ENCODE peak calls at places on chromosomes 13 and 19, in nine cellular contexts. One of them, this sample, is unnamed.

GRCh38 chr13:79679334-79679733 is 198.4 kb downstream of the NDFIP2 start:
- DNase-seq in PC-3: peak; percentile 76
- DNase-seq in neural crest cell: peak; percentile 71
- DNase-seq in lung: peak; percentile 76
- DNase-seq in omental fat pad: peak; percentile 67
- DNase-seq in choroid plexus epithelial cell: peak; percentile 88
- DNase-seq in nephron progenitor cell: peak; percentile 79
- DNase-seq in AG04449: no peak
- DNase-seq in astrocyte of the spinal cord: peak; percentile 77
- DNase-seq in this sample: peak; percentile 62

GRCh38 chr13:73981595-73981994 is 152.6 kb downstream of the KLF12 start:
- DNase-seq in PC-3: no peak
- DNase-seq in neural crest cell: no peak
- DNase-seq in lung: no peak
- DNase-seq in omental fat pad: no peak
- DNase-seq in choroid plexus epithelial cell: peak; percentile 28
- DNase-seq in nephron progenitor cell: peak; percentile 7
- DNase-seq in AG04449: no peak
- DNase-seq in astrocyte of the spinal cord: peak; percentile 16
- DNase-seq in this sample: no peak

GRCh38 chr13:44230071-44230470 is 143.6 kb upstream of the SERP2 start:
- DNase-seq in PC-3: peak; percentile 20
- DNase-seq in neural crest cell: no peak
- DNase-seq in lung: no peak
- DNase-seq in omental fat pad: no peak
- DNase-seq in choroid plexus epithelial cell: no peak
- DNase-seq in nephron progenitor cell: no peak
- DNase-seq in AG04449: no peak
- DNase-seq in astrocyte of the spinal cord: no peak
- DNase-seq in this sample: no peak

GRCh38 chr19:29624489-29625210 is 18.6 kb downstream of the POP4 start:
- DNase-seq in PC-3: no peak
- DNase-seq in neural crest cell: no peak
- DNase-seq in lung: no peak
- DNase-seq in omental fat pad: no peak
- DNase-seq in choroid plexus epithelial cell: no peak
- DNase-seq in nephron progenitor cell: no peak
- DNase-seq in AG04449: no peak
- DNase-seq in astrocyte of the spinal cord: no peak
- DNase-seq in this sample: no peak

GRCh38 chr13:66974889-66975288 is 255.2 kb downstream of the PCDH9 start:
- DNase-seq in PC-3: no peak
- DNase-seq in neural crest cell: no peak
- DNase-seq in lung: no peak
- DNase-seq in omental fat pad: no peak
- DNase-seq in choroid plexus epithelial cell: no peak
- DNase-seq in nephron progenitor cell: no peak
- DNase-seq in AG04449: no peak
- DNase-seq in astrocyte of the spinal cord: no peak
- DNase-seq in this sample: no peak

GRCh38 chr19:28289294-28290063 is 923.5 kb downstream of the UQCRFS1 start:
- DNase-seq in PC-3: no peak
- DNase-seq in neural crest cell: no peak
- DNase-seq in lung: no peak
- DNase-seq in omental fat pad: no peak
- DNase-seq in choroid plexus epithelial cell: peak; percentile 26
- DNase-seq in nephron progenitor cell: no peak
- DNase-seq in AG04449: no peak
- DNase-seq in astrocyte of the spinal cord: peak; percentile 14
- DNase-seq in this sample: peak; percentile 13

GRCh38 chr19:35592226-35592625 is 6.3 kb downstream of the PMIS2 start:
- DNase-seq in PC-3: peak; percentile 52
- DNase-seq in neural crest cell: no peak
- DNase-seq in lung: no peak
- DNase-seq in omental fat pad: no peak
- DNase-seq in choroid plexus epithelial cell: peak; percentile 72
- DNase-seq in nephron progenitor cell: peak; percentile 18
- DNase-seq in AG04449: no peak
- DNase-seq in astrocyte of the spinal cord: no peak
- DNase-seq in this sample: peak; percentile 13

GRCh38 chr13:32134241-32134801 is 102.7 kb downstream of the FRY start:
- DNase-seq in PC-3: peak; percentile 52
- DNase-seq in neural crest cell: no peak
- DNase-seq in lung: no peak
- DNase-seq in omental fat pad: no peak
- DNase-seq in choroid plexus epithelial cell: no peak
- DNase-seq in nephron progenitor cell: no peak
- DNase-seq in AG04449: no peak
- DNase-seq in astrocyte of the spinal cord: peak; percentile 30
- DNase-seq in this sample: no peak

GRCh38 chr19:6056801-6057650 is 53.3 kb downstream of the RFX2 start:
- DNase-seq in PC-3: peak; percentile 84
- DNase-seq in neural crest cell: no peak
- DNase-seq in lung: peak; percentile 83
- DNase-seq in omental fat pad: peak; percentile 62
- DNase-seq in choroid plexus epithelial cell: peak; percentile 95
- DNase-seq in nephron progenitor cell: no peak
- DNase-seq in AG04449: peak; percentile 53
- DNase-seq in astrocyte of the spinal cord: peak; percentile 94
- DNase-seq in this sample: peak; percentile 86

GRCh38 chr19:6204212-6204611 is 68.7 kb downstream of the ACSBG2 start:
- DNase-seq in PC-3: no peak
- DNase-seq in neural crest cell: no peak
- DNase-seq in lung: no peak
- DNase-seq in omental fat pad: no peak
- DNase-seq in choroid plexus epithelial cell: peak; percentile 33
- DNase-seq in nephron progenitor cell: no peak
- DNase-seq in AG04449: no peak
- DNase-seq in astrocyte of the spinal cord: no peak
- DNase-seq in this sample: no peak

GRCh38 chr13:97191615-97192014 is 30.5 kb upstream of the MBNL2 start:
- DNase-seq in PC-3: no peak
- DNase-seq in neural crest cell: no peak
- DNase-seq in lung: no peak
- DNase-seq in omental fat pad: no peak
- DNase-seq in choroid plexus epithelial cell: no peak
- DNase-seq in nephron progenitor cell: no peak
- DNase-seq in AG04449: no peak
- DNase-seq in astrocyte of the spinal cord: no peak
- DNase-seq in this sample: no peak

GRCh38 chr19:45160870-45161714 is at the start of gene NKPD1:
- DNase-seq in PC-3: peak; percentile 58
- DNase-seq in neural crest cell: no peak
- DNase-seq in lung: peak; percentile 69
- DNase-seq in omental fat pad: no peak
- DNase-seq in choroid plexus epithelial cell: no peak
- DNase-seq in nephron progenitor cell: no peak
- DNase-seq in AG04449: no peak
- DNase-seq in astrocyte of the spinal cord: no peak
- DNase-seq in this sample: no peak

GRCh38 chr13:60957816-60958215 is 457.8 kb downstream of the PCDH20 start:
- DNase-seq in PC-3: no peak
- DNase-seq in neural crest cell: no peak
- DNase-seq in lung: no peak
- DNase-seq in omental fat pad: no peak
- DNase-seq in choroid plexus epithelial cell: no peak
- DNase-seq in nephron progenitor cell: no peak
- DNase-seq in AG04449: no peak
- DNase-seq in astrocyte of the spinal cord: no peak
- DNase-seq in this sample: no peak
- TF ChIP-seq CTCF in PC-3: peak; percentile 11
- TF ChIP-seq CTCF in neural crest cell: no peak
- TF ChIP-seq CTCF in lung: no peak
- TF ChIP-seq CTCF in omental fat pad: no peak
- TF ChIP-seq CTCF in choroid plexus epithelial cell: no peak
- TF ChIP-seq CTCF in nephron progenitor cell: no peak
- TF ChIP-seq CTCF in AG04449: no peak
- TF ChIP-seq CTCF in astrocyte of the spinal cord: no peak
- TF ChIP-seq CTCF in this sample: no peak

GRCh38 chr13:20702530-20702929 is 969 bp upstream of the IL17D start:
- DNase-seq in PC-3: no peak
- DNase-seq in neural crest cell: no peak
- DNase-seq in lung: no peak
- DNase-seq in omental fat pad: no peak
- DNase-seq in choroid plexus epithelial cell: no peak
- DNase-seq in nephron progenitor cell: no peak
- DNase-seq in AG04449: no peak
- DNase-seq in astrocyte of the spinal cord: peak; percentile 20
- DNase-seq in this sample: no peak

GRCh38 chr13:20704459-20705069 is 1.1 kb downstream of the IL17D start:
- DNase-seq in PC-3: no peak
- DNase-seq in neural crest cell: no peak
- DNase-seq in lung: no peak
- DNase-seq in omental fat pad: no peak
- DNase-seq in choroid plexus epithelial cell: no peak
- DNase-seq in nephron progenitor cell: no peak
- DNase-seq in AG04449: no peak
- DNase-seq in astrocyte of the spinal cord: no peak
- DNase-seq in this sample: no peak

GRCh38 chr13:20700288-20700687 is 3.2 kb upstream of the IL17D start:
- DNase-seq in PC-3: no peak
- DNase-seq in neural crest cell: no peak
- DNase-seq in lung: no peak
- DNase-seq in omental fat pad: no peak
- DNase-seq in choroid plexus epithelial cell: peak; percentile 39
- DNase-seq in nephron progenitor cell: no peak
- DNase-seq in AG04449: no peak
- DNase-seq in astrocyte of the spinal cord: no peak
- DNase-seq in this sample: peak; percentile 12

GRCh38 chr13:20703785-20704458 is 423 bp downstream of the IL17D start:
- DNase-seq in PC-3: peak; percentile 94
- DNase-seq in neural crest cell: peak; percentile 67
- DNase-seq in lung: peak; percentile 85
- DNase-seq in omental fat pad: no peak
- DNase-seq in choroid plexus epithelial cell: peak; percentile 84
- DNase-seq in nephron progenitor cell: peak; percentile 81
- DNase-seq in AG04449: no peak
- DNase-seq in astrocyte of the spinal cord: peak; percentile 62
- DNase-seq in this sample: peak; percentile 30

DNA sequence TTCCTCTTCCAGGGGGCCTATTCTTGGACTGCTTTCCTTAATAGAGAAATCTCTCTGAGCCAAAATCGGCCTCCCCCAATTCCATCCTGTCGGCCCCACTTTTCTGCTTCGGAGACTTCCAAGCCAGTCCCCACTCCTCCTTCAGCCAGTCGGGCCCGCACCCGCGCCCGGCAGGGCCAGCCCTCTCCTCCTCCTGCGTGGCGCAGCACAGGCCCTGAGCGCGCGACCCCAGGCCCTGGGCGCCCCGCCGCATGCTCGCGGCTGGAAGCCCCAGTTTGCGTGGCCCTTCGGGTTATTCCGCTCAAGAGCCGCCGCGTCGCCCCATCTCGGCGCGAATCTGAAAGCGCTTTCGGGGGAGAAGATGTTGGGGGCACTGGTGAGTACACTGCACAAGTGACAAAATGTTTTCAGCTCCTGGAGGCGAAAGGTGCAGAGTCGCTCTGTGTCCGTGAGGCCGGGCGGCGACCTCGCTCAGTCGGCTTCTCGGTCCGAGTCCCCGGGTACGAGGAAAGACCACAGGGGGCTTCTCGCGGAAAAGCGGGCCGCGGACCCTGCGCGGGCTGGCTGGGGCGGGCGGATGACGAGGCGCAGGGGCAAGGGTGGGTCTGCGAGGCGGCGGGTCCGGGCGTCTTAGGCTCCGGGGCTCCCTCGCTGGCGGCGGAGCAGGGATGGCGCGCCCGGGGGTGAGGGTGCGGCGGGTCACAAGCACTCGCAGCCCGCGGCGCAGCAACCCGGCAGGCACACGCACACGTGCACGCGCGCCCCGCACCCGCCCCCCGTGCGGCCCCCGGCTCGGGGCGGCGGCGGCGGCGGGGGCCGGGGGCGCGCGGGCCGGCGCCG is at the start of gene IL17D:
- DNase-seq in PC-3: no peak
- DNase-seq in neural crest cell: peak; percentile 33
- DNase-seq in lung: no peak
- DNase-seq in omental fat pad: no peak
- DNase-seq in choroid plexus epithelial cell: no peak
- DNase-seq in nephron progenitor cell: peak; percentile 56
- DNase-seq in AG04449: no peak
- DNase-seq in astrocyte of the spinal cord: peak; percentile 16
- DNase-seq in this sample: no peak
- TF ChIP-seq CTCF in PC-3: peak; percentile 20
- TF ChIP-seq CTCF in neural crest cell: no peak
- TF ChIP-seq CTCF in lung: no peak
- TF ChIP-seq CTCF in omental fat pad: no peak
- TF ChIP-seq CTCF in choroid plexus epithelial cell: no peak
- TF ChIP-seq CTCF in nephron progenitor cell: no peak
- TF ChIP-seq CTCF in AG04449: no peak
- TF ChIP-seq CTCF in astrocyte of the spinal cord: peak; percentile 6
- TF ChIP-seq CTCF in this sample: no peak

GRCh38 chr13:29547135-29547534 is 48.4 kb downstream of the SLC7A1 start:
- DNase-seq in PC-3: no peak
- DNase-seq in neural crest cell: no peak
- DNase-seq in lung: no peak
- DNase-seq in omental fat pad: no peak
- DNase-seq in choroid plexus epithelial cell: no peak
- DNase-seq in nephron progenitor cell: no peak
- DNase-seq in AG04449: no peak
- DNase-seq in astrocyte of the spinal cord: no peak
- DNase-seq in this sample: no peak
- TF ChIP-seq CTCF in PC-3: no peak
- TF ChIP-seq CTCF in neural crest cell: no peak
- TF ChIP-seq CTCF in lung: no peak
- TF ChIP-seq CTCF in omental fat pad: no peak
- TF ChIP-seq CTCF in choroid plexus epithelial cell: no peak
- TF ChIP-seq CTCF in nephron progenitor cell: no peak
- TF ChIP-seq CTCF in AG04449: no peak
- TF ChIP-seq CTCF in astrocyte of the spinal cord: no peak
- TF ChIP-seq CTCF in this sample: no peak

GRCh38 chr19:7916908-7917291 is 2.3 kb downstream of the TGFBR3L start:
- DNase-seq in PC-3: no peak
- DNase-seq in neural crest cell: no peak
- DNase-seq in lung: no peak
- DNase-seq in omental fat pad: no peak
- DNase-seq in choroid plexus epithelial cell: no peak
- DNase-seq in nephron progenitor cell: no peak
- DNase-seq in AG04449: no peak
- DNase-seq in astrocyte of the spinal cord: no peak
- DNase-seq in this sample: no peak

GRCh38 chr19:7916137-7916907 is 1.7 kb downstream of the TGFBR3L start:
- DNase-seq in PC-3: peak; percentile 42
- DNase-seq in neural crest cell: no peak
- DNase-seq in lung: no peak
- DNase-seq in omental fat pad: no peak
- DNase-seq in choroid plexus epithelial cell: no peak
- DNase-seq in nephron progenitor cell: peak; percentile 65
- DNase-seq in AG04449: no peak
- DNase-seq in astrocyte of the spinal cord: no peak
- DNase-seq in this sample: no peak

GRCh38 chr19:7915250-7916136 is 863 bp downstream of the TGFBR3L start:
- DNase-seq in PC-3: no peak
- DNase-seq in neural crest cell: no peak
- DNase-seq in lung: no peak
- DNase-seq in omental fat pad: no peak
- DNase-seq in choroid plexus epithelial cell: no peak
- DNase-seq in nephron progenitor cell: no peak
- DNase-seq in AG04449: no peak
- DNase-seq in astrocyte of the spinal cord: no peak
- DNase-seq in this sample: no peak

GRCh38 chr19:7918615-7919421 is 1.3 kb upstream of the SNAPC2 start:
- DNase-seq in PC-3: no peak
- DNase-seq in neural crest cell: no peak
- DNase-seq in lung: no peak
- DNase-seq in omental fat pad: no peak
- DNase-seq in choroid plexus epithelial cell: no peak
- DNase-seq in nephron progenitor cell: no peak
- DNase-seq in AG04449: no peak
- DNase-seq in astrocyte of the spinal cord: no peak
- DNase-seq in this sample: no peak

GRCh38 chr19:7917292-7918061 is 2.7 kb upstream of the SNAPC2 start:
- DNase-seq in PC-3: peak; percentile 75
- DNase-seq in neural crest cell: peak; percentile 58
- DNase-seq in lung: no peak
- DNase-seq in omental fat pad: no peak
- DNase-seq in choroid plexus epithelial cell: peak; percentile 62
- DNase-seq in nephron progenitor cell: peak; percentile 82
- DNase-seq in AG04449: no peak
- DNase-seq in astrocyte of the spinal cord: peak; percentile 40
- DNase-seq in this sample: no peak
- TF ChIP-seq CTCF in PC-3: peak; percentile 76
- TF ChIP-seq CTCF in neural crest cell: peak; percentile 62
- TF ChIP-seq CTCF in lung: no peak
- TF ChIP-seq CTCF in omental fat pad: peak; percentile 7
- TF ChIP-seq CTCF in choroid plexus epithelial cell: peak; percentile 58
- TF ChIP-seq CTCF in nephron progenitor cell: peak; percentile 58
- TF ChIP-seq CTCF in AG04449: peak; percentile 86
- TF ChIP-seq CTCF in astrocyte of the spinal cord: peak; percentile 65
- TF ChIP-seq CTCF in this sample: peak; percentile 64